ENCODE peak calls at places on chromosomes 13 and 19, in eight cellular contexts. U is GM12878, Q is HCT116, Y is GM23338, K is A549, B is SK-N-SH, O is K562, W is HepG2. F is an unnamed sample. For H3K4me1, the result is how much of the 10 kb centered on the place peaks cover.

GRCh38 chr19:35860818-35861639 is 4.3 kb downstream of the KIRREL2 start:
- DNase-seq in W (peak), Y (peak), U (no peak), Q (no peak), K (no peak), B (no peak), O (peak), F (no peak)

GRCh38 chr13:40230833-40231266 is 435.6 kb downstream of the FOXO1 start:
- DNase-seq in W (no peak), Q (no peak), K (no peak), U (no peak), Y (no peak), B (no peak), O (no peak), F (no peak)

GRCh38 chr13:30581582-30581981 is 36.1 kb upstream of the USPL1 start:
- DNase-seq in K (no peak), W (peak), B (no peak), Q (peak), O (no peak), U (no peak), Y (peak), F (no peak)

GRCh38 chr13:43405457-43405856 is 381.3 kb downstream of the ENOX1 start:
- DNase-seq in B (no peak), Q (no peak), U (no peak), W (no peak), Y (no peak), O (no peak), K (no peak), F (no peak)

GRCh38 chr13:109783815-109784589 is 2.4 kb downstream of the IRS2 start:
- DNase-seq in U (no peak), B (peak), K (no peak), W (no peak), O (no peak), Y (peak), Q (no peak), F (no peak)

GRCh38 chr19:31317542-31317941 is 31.7 kb downstream of the TSHZ3 start:
- DNase-seq in B (no peak), W (no peak), Y (peak), O (no peak), K (no peak), U (no peak), Q (no peak), F (no peak)

GRCh38 chr19:6459356-6460098 is at the start of gene SLC25A23:
- DNase-seq in O (peak), Y (peak), Q (peak), W (peak), B (peak), U (peak), K (peak), F (peak)

GRCh38 chr19:34932494-34932893 is 5.8 kb downstream of the ZNF30 start:
- DNase-seq in B (no peak), Y (no peak), O (no peak), U (no peak), W (no peak), K (no peak), Q (no peak), F (no peak)

GRCh38 chr13:113116871-113117271 is 5.7 kb upstream of the F10 start:
- DNase-seq in B (peak), U (no peak), Q (no peak), K (no peak), O (no peak), Y (no peak), W (no peak), F (no peak)

GRCh38 chr13:108322206-108322824 is 52.8 kb downstream of the TNFSF13B start:
- DNase-seq in U (peak), W (peak), O (peak), Q (peak), B (peak), K (peak), Y (peak), F (peak)

DNA sequence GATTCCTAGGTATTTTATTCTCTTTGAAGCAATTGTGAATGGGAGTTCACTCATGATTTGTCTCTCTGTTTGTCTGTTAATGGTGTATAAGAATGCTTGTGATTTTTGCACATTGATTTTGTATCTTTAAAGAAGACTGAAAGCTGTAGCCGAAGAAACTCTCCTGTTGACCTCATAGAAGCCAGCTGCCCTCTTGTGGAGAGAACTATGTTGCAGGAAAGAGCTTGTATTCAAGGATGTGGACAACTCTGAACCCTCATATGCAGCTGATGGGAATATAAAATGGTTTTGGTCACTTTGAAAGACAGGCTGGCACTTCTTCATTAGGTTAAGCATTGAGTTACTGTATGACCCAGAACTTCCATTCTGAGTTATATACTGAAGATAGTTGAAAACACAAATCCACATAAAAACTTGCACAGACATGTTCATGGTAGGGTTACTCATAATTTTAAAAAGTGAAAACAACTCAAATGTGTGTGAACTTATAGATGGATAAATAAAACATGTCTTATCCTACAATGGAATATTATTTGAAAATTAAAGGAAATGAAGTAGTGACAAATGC is 65.8 kb upstream of the SLITRK6 start:
- DNase-seq in Q (peak), W (peak), O (no peak), K (no peak), U (no peak), Y (peak), B (peak), F (no peak)
- TF ChIP-seq REST in Q (no peak), W (no peak), O (no peak), K (no peak), U (no peak), Y (no peak), B (no peak), F (no peak)

DNA sequence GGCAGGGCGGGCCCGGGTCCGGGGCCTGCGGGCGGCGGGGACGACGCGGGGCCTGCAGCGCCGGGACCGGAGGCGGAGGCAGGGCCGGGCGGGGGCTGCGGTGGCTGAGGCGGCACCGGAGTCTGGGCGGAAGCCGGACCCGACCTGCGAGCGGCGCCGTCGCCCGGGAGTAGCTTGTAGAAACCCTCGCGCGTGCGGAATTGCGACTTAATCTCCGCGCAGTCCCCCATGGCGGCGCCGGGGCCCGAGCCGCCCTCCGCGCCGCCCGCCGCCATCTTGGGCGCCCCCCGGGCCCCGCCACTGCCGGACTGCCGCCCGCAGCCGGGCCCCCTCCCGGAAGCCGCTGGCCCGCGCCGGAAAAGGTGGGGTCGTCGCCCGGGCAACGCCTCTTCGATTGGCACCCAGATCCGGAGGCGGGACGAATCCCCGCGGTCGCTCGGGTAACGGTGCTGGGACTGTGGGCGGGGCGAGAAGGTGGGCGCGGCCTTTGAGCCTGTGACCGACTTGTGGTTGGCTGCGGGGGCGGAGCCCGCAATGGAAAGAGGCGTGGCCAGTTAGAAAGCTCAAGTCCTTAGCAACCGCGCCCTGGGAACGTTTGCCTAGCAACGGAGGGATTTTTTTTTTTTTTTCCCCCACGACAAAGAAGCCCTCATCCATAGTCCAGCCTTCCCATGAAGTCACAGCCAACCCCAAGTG is at the start of gene DMWD:
- DNase-seq in B (peak), K (peak), W (peak), U (peak), Y (peak), Q (peak), O (peak), F (peak)
- H3K4me1 ChIP-seq in B (under half), K (under half), W (under half), U (under half), Y (under half), Q (under half), O (under half), F (under half)

GRCh38 chr19:8090932-8091331 is 38.4 kb downstream of the CCL25 start:
- DNase-seq in Q (no peak), U (no peak), W (no peak), B (no peak), Y (no peak), O (no peak), K (no peak), F (no peak)
- TF ChIP-seq REST in Q (no peak), U (no peak), W (no peak), B (no peak), Y (no peak), O (no peak), K (no peak), F (no peak)

DNA sequence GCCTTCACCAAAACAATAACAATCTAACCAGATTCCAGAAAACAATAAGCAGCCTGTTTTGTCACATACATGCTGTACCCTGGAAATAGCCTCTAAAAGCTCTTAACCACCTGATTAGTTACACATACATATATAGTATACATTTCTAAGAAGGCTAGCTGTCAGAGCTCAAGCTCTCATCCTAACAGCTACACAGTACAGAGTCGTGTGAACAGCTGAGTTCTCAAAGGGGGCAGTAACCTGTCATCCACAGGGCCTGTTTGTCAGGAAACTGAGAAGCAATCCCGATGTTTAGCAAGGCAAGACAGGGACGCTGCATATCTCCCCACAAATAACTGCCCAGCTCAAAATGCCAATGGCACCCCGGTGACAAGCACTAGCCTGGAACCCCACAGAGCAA is 56.9 kb downstream of the STK24 start:
- DNase-seq in K (no peak), Y (no peak), Q (no peak), U (no peak), O (no peak), B (no peak), W (no peak), F (no peak)
- H3K4me1 ChIP-seq in K (under half), Y (under half), Q (under half), U (half or more), O (under half), B (under half), W (under half), F (under half)

DNA sequence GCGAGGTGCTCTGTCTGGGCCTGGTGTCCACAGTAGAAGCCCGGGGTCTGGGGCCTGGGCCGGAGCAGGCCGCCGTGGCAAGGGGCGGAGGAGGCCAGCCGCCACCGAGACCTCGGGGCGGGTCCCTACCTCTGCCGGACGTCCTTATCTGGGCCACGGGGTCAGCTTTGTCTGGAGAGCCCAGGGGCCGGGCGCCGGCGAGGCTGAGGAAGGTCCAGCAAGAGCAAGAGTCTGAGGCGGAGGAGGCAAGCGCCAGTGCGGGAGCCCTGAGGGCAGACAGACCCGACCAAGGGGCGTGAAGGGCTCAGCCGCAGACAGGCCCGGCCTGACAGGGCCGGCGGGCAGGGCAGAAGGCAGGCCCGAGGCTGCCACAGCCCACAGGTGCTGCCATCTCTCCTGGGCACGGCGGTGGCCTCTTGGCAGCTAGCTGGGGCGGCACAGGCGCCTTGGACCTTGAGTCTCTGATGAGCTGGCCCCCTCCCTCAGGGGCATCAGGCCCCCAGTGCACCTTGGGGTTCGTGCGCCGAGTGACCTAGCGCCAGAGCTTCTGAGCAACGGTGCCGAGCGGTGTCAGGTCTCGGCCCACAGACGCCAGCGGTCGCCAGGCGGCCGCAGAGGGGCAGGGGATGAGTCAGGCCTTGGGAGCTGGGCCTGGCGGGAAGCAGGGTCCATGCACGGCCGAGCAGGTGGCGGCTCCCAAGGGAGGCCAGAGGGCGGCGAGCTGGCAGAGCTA is 19.1 kb upstream of the AKAP8 start:
- DNase-seq in Q (no peak), U (no peak), K (no peak), W (no peak), Y (no peak), B (peak), O (peak), F (no peak)
- TF ChIP-seq REST in Q (no peak), U (no peak), K (no peak), W (no peak), Y (no peak), B (no peak), O (no peak), F (no peak)

DNA sequence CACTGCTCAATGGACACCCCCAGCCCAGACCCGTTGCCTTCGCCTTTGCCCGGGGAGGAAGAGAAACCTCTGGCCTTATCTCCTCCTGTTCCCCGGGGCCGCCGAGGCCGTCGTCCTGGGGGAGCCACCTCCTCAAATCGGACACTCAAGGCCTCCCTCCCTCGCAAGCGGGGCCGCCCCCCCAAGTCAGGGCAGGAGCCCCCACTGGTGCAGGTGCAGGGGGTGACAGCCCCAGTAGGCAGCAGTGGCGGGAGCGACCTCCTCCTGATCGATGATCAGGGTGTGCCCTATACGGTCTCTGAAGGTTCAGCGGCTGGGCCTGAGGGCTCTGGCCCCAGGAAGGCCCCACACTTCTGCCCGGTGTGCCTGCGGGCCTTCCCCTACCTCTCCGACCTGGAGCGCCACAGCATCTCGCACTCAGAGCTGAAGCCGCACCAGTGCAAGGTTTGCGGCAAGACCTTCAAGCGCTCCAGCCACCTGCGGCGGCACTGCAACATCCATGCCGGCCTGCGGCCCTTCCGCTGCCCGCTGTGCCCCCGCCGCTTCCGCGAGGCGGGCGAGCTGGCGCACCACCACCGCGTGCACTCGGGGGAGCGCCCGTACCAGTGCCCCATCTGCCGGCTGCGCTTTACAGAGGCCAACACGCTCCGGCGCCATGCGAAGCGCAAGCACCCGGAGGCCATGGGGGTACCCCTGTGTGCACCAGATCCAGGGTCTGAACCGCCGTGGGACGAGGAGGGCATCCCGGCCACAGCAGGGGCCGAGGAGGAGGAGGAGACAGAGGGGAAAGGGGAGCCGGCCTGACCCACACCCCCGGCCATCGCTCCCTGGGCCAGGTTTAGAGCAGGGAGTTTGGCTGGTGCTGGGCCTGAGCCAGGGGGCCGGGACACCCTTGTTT is 2.3 kb downstream of the ZNF524 start:
- DNase-seq in W (no peak), O (no peak), B (no peak), Y (no peak), Q (no peak), U (no peak), K (no peak), F (no peak)
- H3K4me1 ChIP-seq in W (half or more), O (under half), B (under half), Y (under half), Q (half or more), U (under half), K (under half), F (under half)

GRCh38 chr19:37778613-37779138 is 710 bp downstream of the ZNF573 start:
- DNase-seq in Q (no peak), K (peak), B (peak), U (no peak), Y (peak), O (no peak), W (peak), F (peak)
- TF ChIP-seq REST in Q (no peak), K (no peak), B (no peak), U (no peak), Y (no peak), O (no peak), W (no peak), F (no peak)

GRCh38 chr13:20938302-20938701 is 35.8 kb upstream of the XPO4 start:
- DNase-seq in O (no peak), Y (no peak), B (no peak), W (peak), Q (no peak), K (no peak), U (no peak), F (no peak)
- H3K4me1 ChIP-seq in O (under half), Y (under half), B (under half), W (under half), Q (under half), K (under half), U (under half), F (under half)